ENCODE peak calls at places on chromosomes 4 and X, in seven cellular contexts. Q is AG09309; F is smooth muscle cell of the brain vasculature; X is T-helper 2 cell; D is left cardiac atrium; N is stimulated activated CD8-positive, alpha-beta memory T cell treated with anti-CD3 and anti-CD28 coated beads, Interleukin-15, amount 100 ng/mL, for 4 hours; S is NCI-H1048. M is an unnamed sample.

GRCh38 chr4:94455081-94455480 is 3.3 kb downstream of the PDLIM5 start:
- DNase-seq in S (no peak), D (peak), X (no peak), F (no peak), N (no peak), Q (peak), M (peak)

GRCh38 chrX:129932792-129933321 is 26.9 kb downstream of the UTP14A start:
- DNase-seq in X (no peak), Q (no peak), N (no peak), D (peak), F (no peak), S (no peak), M (no peak)

GRCh38 chr4:119016636-119017035 is 119.0 kb upstream of the MYOZ2 start:
- DNase-seq in D (no peak), F (no peak), Q (peak), N (no peak), X (no peak), S (no peak), M (no peak)

GRCh38 chr4:139734875-139735380 is 69.3 kb downstream of the MGST2 start:
- DNase-seq in Q (peak), D (peak), N (peak), S (peak), X (peak), F (no peak), M (peak)

GRCh38 chr4:185685804-185686203 is 126.2 kb downstream of the SORBS2 start:
- DNase-seq in X (no peak), S (no peak), Q (no peak), N (no peak), D (no peak), F (no peak), M (no peak)

GRCh38 chrX:116198810-116199209 is 28.3 kb downstream of the AGTR2 start:
- DNase-seq in D (no peak), N (no peak), Q (no peak), X (no peak), F (no peak), S (no peak), M (no peak)

GRCh38 chr4:146398896-146399443 is 122.8 kb downstream of the SLC10A7 start:
- DNase-seq in Q (no peak), D (no peak), N (no peak), S (no peak), X (no peak), F (no peak), M (no peak)

GRCh38 chr4:109079731-109080130 is 222.7 kb downstream of the COL25A1 start:
- DNase-seq in X (no peak), S (no peak), D (no peak), N (no peak), F (no peak), Q (no peak), M (no peak)